ENCODE peak calls at places on chromosome 3, in five cellular contexts. X is IMR-90, I is stomach, J is testis, L is spleen. H is an unnamed sample. For H3K4me1, the result is how much of the 10 kb centered on the place peaks cover.

GRCh38 chr3:1082024-1082633 is 10.7 kb upstream of the CNTN6 start:
- DNase-seq in X (peak), I (peak), J (peak), L (no peak), H (no peak)

GRCh38 chr3:108673988-108674661 is 83.1 kb downstream of the RETNLB start:
- DNase-seq in X (no peak), I (no peak), J (no peak), L (no peak), H (no peak)

GRCh38 chr3:158522737-158523136 is 48.3 kb upstream of the MLF1 start:
- DNase-seq in X (peak), I (no peak), J (no peak), L (no peak), H (no peak)

GRCh38 chr3:118165413-118165812 is 869.2 kb downstream of the IGSF11 start:
- DNase-seq in X (no peak), I (no peak), J (no peak), L (no peak), H (no peak)

GRCh38 chr3:42014443-42014945 is 52.6 kb upstream of the ULK4 start:
- DNase-seq in X (no peak), I (no peak), J (peak), L (no peak), H (no peak)

GRCh38 chr3:52072471-52072870 is 16.1 kb upstream of the DUSP7 start:
- DNase-seq in X (no peak), I (no peak), J (no peak), L (no peak), H (no peak)

GRCh38 chr3:59935025-59935424 is 885.2 kb upstream of the CFAP20DC start:
- DNase-seq in X (no peak), I (no peak), J (no peak), L (no peak), H (no peak)

GRCh38 chr3:109924196-109924595 is 586.9 kb upstream of the DPPA4 start:
- DNase-seq in X (no peak), I (no peak), J (no peak), L (no peak), H (no peak)

GRCh38 chr3:139745831-139746230 is 68.1 kb upstream of the NMNAT3 start:
- DNase-seq in X (peak), I (no peak), J (no peak), L (no peak), H (no peak)

GRCh38 chr3:50971487-50971924 is 296.8 kb downstream of the DOCK3 start:
- DNase-seq in X (peak), I (peak), J (peak), L (no peak), H (no peak)

GRCh38 chr3:18988619-18989229 is 159.6 kb upstream of the KCNH8 start:
- DNase-seq in X (no peak), I (no peak), J (no peak), L (no peak), H (no peak)

GRCh38 chr3:19885468-19885867 is 48.5 kb downstream of the EFHB start:
- DNase-seq in X (peak), I (no peak), J (no peak), L (no peak), H (no peak)

GRCh38 chr3:194872669-194872977 is 186.9 kb downstream of the FAM43A start:
- DNase-seq in X (peak), I (no peak), J (no peak), L (no peak), H (no peak)

GRCh38 chr3:38136272-38136806 is 588 bp downstream of the ACAA1 start:
- DNase-seq in X (peak), I (peak), J (peak), L (no peak), H (no peak)

GRCh38 chr3:64138046-64138445 is 87.2 kb downstream of the PRICKLE2 start:
- DNase-seq in X (no peak), I (no peak), J (no peak), L (no peak), H (no peak)

GRCh38 chr3:24829011-24829581 is 334.4 kb upstream of the THRB start:
- DNase-seq in X (no peak), I (peak), J (peak), L (peak), H (peak)

GRCh38 chr3:40615110-40615915 is 90.6 kb downstream of the ZNF621 start:
- DNase-seq in X (no peak), I (no peak), J (no peak), L (no peak), H (no peak)

GRCh38 chr3:131341761-131342160 is 39.8 kb upstream of the NUDT16 start:
- DNase-seq in X (no peak), I (no peak), J (no peak), L (no peak), H (no peak)

GRCh38 chr3:70065666-70066253 is 66.2 kb downstream of the SAMMSON start:
- DNase-seq in X (no peak), I (peak), J (no peak), L (no peak), H (no peak)

GRCh38 chr3:181561130-181561529 is 150.6 kb upstream of the SOX2 start:
- DNase-seq in X (no peak), I (no peak), J (no peak), L (no peak), H (no peak)

GRCh38 chr3:24185738-24186384 is 240.8 kb downstream of the NR1D2 start:
- DNase-seq in X (peak), I (peak), J (peak), L (no peak), H (no peak)

GRCh38 chr3:31614162-31614921 is 81.6 kb downstream of the STT3B start:
- DNase-seq in X (no peak), I (no peak), J (no peak), L (no peak), H (no peak)

GRCh38 chr3:10184250-10184649 is 19.5 kb downstream of the IRAK2 start:
- DNase-seq in X (no peak), I (no peak), J (no peak), L (no peak), H (no peak)

GRCh38 chr3:25592510-25592968 is 72.2 kb downstream of the TOP2B start:
- DNase-seq in X (peak), I (no peak), J (no peak), L (no peak), H (peak)

GRCh38 chr3:197407053-197407452 is 108.6 kb upstream of the DLG1 start:
- DNase-seq in X (no peak), I (no peak), J (no peak), L (peak), H (no peak)

GRCh38 chr3:183275418-183275817 is 22.4 kb downstream of the B3GNT5 start:
- DNase-seq in X (peak), I (no peak), J (peak), L (no peak), H (no peak)

GRCh38 chr3:59374812-59375211 is 325.0 kb upstream of the CFAP20DC start:
- DNase-seq in X (no peak), I (no peak), J (no peak), L (peak), H (no peak)

GRCh38 chr3:60579734-60580133 is 671.5 kb downstream of the FHIT start:
- DNase-seq in X (peak), I (no peak), J (no peak), L (no peak), H (no peak)

GRCh38 chr3:137738710-137739109 is 25.4 kb upstream of the SOX14 start:
- DNase-seq in X (no peak), I (no peak), J (no peak), L (no peak), H (no peak)

GRCh38 chr3:70532806-70533205 is 220.4 kb upstream of the MDFIC2 start:
- DNase-seq in X (no peak), I (no peak), J (no peak), L (no peak), H (no peak)

GRCh38 chr3:134365766-134366065 is 8.5 kb downstream of the AMOTL2 start:
- DNase-seq in X (no peak), I (no peak), J (no peak), L (peak), H (no peak)

GRCh38 chr3:120652281-120652680 is 29.8 kb downstream of the HGD start:
- DNase-seq in X (no peak), I (no peak), J (no peak), L (no peak), H (no peak)

GRCh38 chr3:120648290-120648689 is 33.7 kb downstream of the HGD start:
- DNase-seq in X (peak), I (no peak), J (no peak), L (no peak), H (no peak)

GRCh38 chr3:120652896-120653545 is 29.0 kb downstream of the HGD start:
- DNase-seq in X (no peak), I (peak), J (no peak), L (no peak), H (no peak)

GRCh38 chr3:120646771-120647449 is 35.1 kb downstream of the HGD start:
- DNase-seq in X (no peak), I (no peak), J (no peak), L (no peak), H (no peak)

GRCh38 chr3:120649735-120650705 is 32.0 kb downstream of the HGD start:
- DNase-seq in X (peak), I (no peak), J (no peak), L (no peak), H (no peak)
- TF ChIP-seq POLR2A in X (no peak), I (no peak), J (no peak), L (no peak), H (no peak)

DNA sequence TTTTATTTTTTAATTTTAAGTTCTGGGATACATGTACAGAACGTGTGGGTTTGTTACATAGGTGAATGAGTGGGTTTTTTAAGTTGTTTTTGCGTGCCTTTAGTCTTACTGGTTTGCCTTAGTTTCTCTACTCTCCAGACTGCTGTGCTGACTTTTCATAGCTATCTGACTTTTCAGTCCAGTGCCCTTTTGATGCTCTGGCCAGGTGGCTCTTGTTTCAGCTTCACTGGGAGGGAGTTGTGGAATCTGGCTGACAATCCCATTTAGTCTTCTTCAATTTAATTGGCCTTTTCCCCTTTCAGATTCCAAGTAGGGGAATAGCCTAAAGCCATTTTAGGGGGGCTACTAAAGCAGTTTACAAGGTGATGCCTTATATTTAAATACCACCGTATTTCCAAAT is 30.1 kb downstream of the FNDC3B start:
- DNase-seq in X (no peak), I (no peak), J (no peak), L (no peak), H (no peak)
- H3K4me1 ChIP-seq in X (under half), I (half or more), J (under half), L (half or more), H (half or more)

DNA sequence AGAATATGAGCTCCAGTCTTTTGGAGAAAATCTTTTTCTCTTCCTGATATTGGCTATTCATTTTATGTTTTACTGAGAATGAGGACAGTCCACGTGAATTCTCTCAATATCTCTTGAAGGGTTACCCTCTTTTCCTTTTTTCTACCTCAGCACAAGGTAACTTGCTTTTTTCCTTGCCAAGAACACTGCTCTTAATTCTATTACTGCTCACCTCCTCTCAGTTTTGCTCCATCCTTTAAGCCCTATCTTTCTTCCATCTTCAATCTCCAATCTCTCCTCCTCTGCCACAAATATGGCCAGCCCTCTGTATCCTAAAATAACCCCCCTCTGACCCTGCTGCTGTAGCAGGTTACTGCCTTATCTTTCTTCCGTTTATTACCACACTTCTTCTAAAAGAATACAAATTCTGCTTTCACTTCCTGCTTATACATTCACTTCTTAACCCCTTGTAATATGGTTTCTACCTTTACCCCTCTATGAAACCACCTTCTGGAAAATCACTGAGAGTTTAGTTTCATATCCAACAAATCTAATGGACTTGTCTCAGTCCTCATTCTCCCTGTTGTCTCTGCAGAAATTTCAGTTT is 89.0 kb downstream of the NFKBIZ start:
- DNase-seq in X (no peak), I (no peak), J (no peak), L (no peak), H (no peak)
- TF ChIP-seq POLR2A in X (no peak), I (no peak), J (no peak), L (no peak), H (no peak)

GRCh38 chr3:185778821-185779220 is 46.0 kb downstream of the IGF2BP2 start:
- DNase-seq in X (no peak), I (no peak), J (no peak), L (no peak), H (no peak)

GRCh38 chr3:185779461-185779860 is 45.4 kb downstream of the IGF2BP2 start:
- DNase-seq in X (no peak), I (no peak), J (no peak), L (no peak), H (no peak)

GRCh38 chr3:185781759-185782158 is 43.1 kb downstream of the IGF2BP2 start:
- DNase-seq in X (peak), I (no peak), J (no peak), L (no peak), H (no peak)

GRCh38 chr3:185778069-185778468 is 46.8 kb downstream of the IGF2BP2 start:
- DNase-seq in X (no peak), I (no peak), J (no peak), L (no peak), H (no peak)
- H3K4me1 ChIP-seq in X (under half), I (under half), J (under half), L (under half), H (under half)

GRCh38 chr3:190862209-190863118 is at the start of gene GMNC:
- DNase-seq in X (peak), I (peak), J (peak), L (peak), H (peak)
- TF ChIP-seq POLR2A in X (no peak), I (no peak), J (no peak), L (no peak), H (no peak)

DNA sequence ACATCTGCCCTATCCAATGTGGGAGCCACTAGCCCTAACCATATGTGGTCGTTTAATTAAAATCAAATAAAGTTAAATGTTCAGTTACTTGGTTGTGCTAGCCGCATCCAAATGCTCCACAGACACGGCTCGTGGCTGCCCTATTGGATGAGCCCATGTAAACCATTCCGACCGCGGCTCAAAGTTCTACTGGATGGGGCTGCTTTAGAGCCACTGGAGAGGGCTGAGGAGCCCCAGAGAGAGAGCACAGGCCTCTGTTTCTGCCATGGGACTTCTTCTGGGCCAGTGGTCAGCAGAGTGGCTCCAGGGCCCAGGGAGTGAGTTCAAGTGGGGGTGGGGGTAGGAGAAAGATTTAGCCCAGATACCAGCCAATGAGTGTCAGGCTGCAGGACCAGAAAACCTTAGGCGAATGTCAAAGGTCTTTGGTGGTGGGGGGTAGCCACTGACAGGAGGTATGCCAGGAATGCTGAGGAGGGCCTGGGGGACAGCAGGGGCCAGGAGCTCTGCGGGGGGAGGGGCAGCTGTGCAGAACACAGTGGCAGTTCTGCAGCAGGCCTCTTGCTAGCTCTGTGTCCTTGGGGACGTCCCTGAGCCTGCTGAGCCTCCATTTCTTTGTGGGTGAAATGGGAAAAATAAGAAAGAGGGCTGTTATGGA is 30.1 kb downstream of the SPSB4 start:
- DNase-seq in X (no peak), I (no peak), J (no peak), L (peak), H (peak)
- H3K4me1 ChIP-seq in X (under half), I (under half), J (under half), L (under half), H (under half)

GRCh38 chr3:127590593-127591477 is at the start of gene TPRA1:
- DNase-seq in X (peak), I (peak), J (peak), L (peak), H (peak)
- TF ChIP-seq POLR2A in X (peak), I (no peak), J (no peak), L (no peak), H (no peak)

H was measured in sigmoid colon.